ENCODE peak calls at places on chromosome 19, in four cellular contexts. O is mesenchymal stem cell, V is neuronal stem cell, M is IMR-90. E is an unnamed sample.

GRCh38 chr19:51090471-51090870 is 7.8 kb upstream of the KLK14 start:
- DNase-seq in V (no peak), O (no peak), M (no peak), E (no peak)

GRCh38 chr19:52936151-52936957 is 13.1 kb upstream of the ZNF888 start:
- DNase-seq in O (no peak), V (no peak), M (no peak), E (peak)

GRCh38 chr19:56155124-56155687 is 14.1 kb downstream of the ZNF444 start:
- DNase-seq in O (no peak), V (no peak), M (no peak), E (no peak)

GRCh38 chr19:16216744-16217670 is 19.3 kb downstream of the AP1M1 start:
- DNase-seq in M (no peak), O (no peak), V (no peak), E (no peak)

GRCh38 chr19:50569023-50569697 is 925 bp upstream of the LRRC4B start:
- DNase-seq in V (no peak), O (no peak), M (no peak), E (no peak)

GRCh38 chr19:6613711-6614110 is 22.8 kb upstream of the CD70 start:
- DNase-seq in O (no peak), M (no peak), V (no peak), E (no peak)

GRCh38 chr19:14775855-14776254 is 2.5 kb downstream of the ADGRE2 start:
- DNase-seq in V (no peak), M (no peak), O (no peak), E (no peak)

GRCh38 chr19:51567583-51567982 is 3.5 kb upstream of the ZNF175 start:
- DNase-seq in O (no peak), V (no peak), M (no peak), E (no peak)

GRCh38 chr19:16330811-16331690 is 6.4 kb downstream of the KLF2 start:
- DNase-seq in V (no peak), O (peak), M (no peak), E (peak)

GRCh38 chr19:10653732-10654609 is at the start of gene ILF3:
- DNase-seq in M (peak), V (peak), O (peak), E (peak)
- H3K18ac ChIP-seq in M (peak), V (peak), O (peak), E (peak)

GRCh38 chr19:8600816-8601215 is 9.7 kb downstream of the ADAMTS10 start:
- DNase-seq in O (no peak), V (no peak), M (no peak), E (no peak)
- H4K8ac ChIP-seq in O (no peak), V (no peak), M (no peak), E (no peak)

GRCh38 chr19:38388310-38389100 is at the start of gene SPRED3:
- DNase-seq in V (no peak), O (no peak), M (peak), E (no peak)
- H3K18ac ChIP-seq in V (peak), O (peak), M (peak), E (peak)

GRCh38 chr19:10872551-10873107 is 1.3 kb downstream of the CARM1 start:
- DNase-seq in M (no peak), V (no peak), O (no peak), E (no peak)
- H4K8ac ChIP-seq in M (peak), V (no peak), O (peak), E (peak)

GRCh38 chr19:36973844-36974195 is 57.7 kb downstream of the ZNF568 start:
- DNase-seq in V (no peak), M (no peak), O (no peak), E (no peak)

GRCh38 chr19:36972594-36972993 is 56.5 kb downstream of the ZNF568 start:
- DNase-seq in V (no peak), M (no peak), O (no peak), E (no peak)

GRCh38 chr19:36973021-36973843 is 57.1 kb downstream of the ZNF568 start:
- DNase-seq in M (peak), O (peak), V (peak), E (peak)
- H3K18ac ChIP-seq in M (peak), O (no peak), V (peak), E (no peak)

DNA sequence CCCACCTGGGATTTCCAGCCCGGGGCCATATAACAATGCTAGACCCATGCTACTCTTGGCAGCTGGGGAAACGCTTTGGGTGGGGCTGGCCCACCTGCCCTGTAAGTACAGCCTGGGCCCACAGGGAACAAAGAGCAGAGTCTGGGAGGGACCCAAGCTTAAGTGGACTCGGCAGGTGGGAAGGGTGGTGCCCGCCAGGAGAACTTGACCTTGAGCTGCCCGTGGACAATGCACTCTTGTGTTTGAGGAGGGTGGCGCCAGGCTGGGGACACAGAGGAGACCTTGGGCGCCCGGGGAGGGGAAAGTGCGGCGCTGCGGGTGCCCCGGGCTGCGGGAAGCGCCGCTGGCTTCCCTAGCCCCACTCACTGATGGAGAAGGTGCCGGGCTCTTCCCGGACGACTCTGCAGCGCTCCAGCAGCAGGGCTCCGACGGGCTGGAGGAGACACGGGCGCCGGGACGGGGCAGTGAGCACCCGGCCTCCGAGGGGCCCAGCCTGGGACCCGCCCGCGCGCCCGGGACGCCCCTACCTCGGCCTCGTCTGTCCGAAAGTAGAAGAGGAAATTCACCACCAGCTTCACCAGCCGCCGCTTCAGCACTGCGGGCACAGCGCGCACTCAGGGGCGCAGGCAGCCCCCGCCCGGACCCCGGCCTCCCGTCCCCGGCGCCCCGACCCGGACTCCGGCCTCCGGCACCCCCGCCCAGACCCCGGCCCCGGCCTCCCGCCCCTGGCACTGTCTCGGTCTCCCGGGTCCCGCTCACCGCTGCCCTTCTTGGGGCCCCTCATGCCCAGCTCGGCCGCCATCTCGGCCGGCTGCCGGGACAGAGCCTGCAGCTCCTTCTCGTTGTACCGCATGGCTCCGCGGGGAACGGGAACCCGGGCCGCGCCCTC is 489 bp downstream of the PLEKHJ1 start:
- DNase-seq in M (no peak), V (no peak), O (no peak), E (peak)
- H4K8ac ChIP-seq in M (peak), V (no peak), O (no peak), E (peak)

DNA sequence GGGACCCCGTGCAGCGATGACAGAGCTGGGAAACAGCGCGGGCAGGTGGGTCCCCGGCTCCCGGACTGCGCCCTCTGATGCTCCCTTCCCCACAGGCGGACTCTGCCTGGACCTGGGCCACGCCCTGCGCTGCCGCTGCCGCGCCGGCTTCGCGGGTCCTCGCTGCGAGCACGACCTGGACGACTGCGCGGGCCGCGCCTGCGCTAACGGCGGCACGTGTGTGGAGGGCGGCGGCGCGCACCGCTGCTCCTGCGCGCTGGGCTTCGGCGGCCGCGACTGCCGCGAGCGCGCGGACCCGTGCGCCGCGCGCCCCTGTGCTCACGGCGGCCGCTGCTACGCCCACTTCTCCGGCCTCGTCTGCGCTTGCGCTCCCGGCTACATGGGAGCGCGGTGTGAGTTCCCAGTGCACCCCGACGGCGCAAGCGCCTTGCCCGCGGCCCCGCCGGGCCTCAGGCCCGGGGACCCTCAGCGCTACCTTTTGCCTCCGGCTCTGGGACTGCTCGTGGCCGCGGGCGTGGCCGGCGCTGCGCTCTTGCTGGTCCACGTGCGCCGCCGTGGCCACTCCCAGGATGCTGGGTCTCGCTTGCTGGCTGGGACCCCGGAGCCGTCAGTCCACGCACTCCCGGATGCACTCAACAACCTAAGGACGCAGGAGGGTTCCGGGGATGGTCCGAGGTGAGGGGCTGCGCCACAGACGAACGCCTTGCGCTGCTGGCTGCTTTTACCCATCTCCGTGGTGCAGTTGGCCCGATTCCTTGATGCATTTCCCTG is 7.8 kb upstream of the SELENOV start:
- DNase-seq in V (peak), O (peak), M (peak), E (peak)
- H3K18ac ChIP-seq in V (peak), O (no peak), M (no peak), E (no peak)

E was measured in trophoblast cell.